ENCODE peak calls at places on chromosomes 4 and X, in four cellular contexts. T is GM23338, H is IMR-90, R is MM.1S. G is an unnamed sample. For H3K36me3, the result is how much of the 10 kb centered on the place peaks cover.

GRCh38 chr4:52870225-52870624 is 8.1 kb downstream of the RASL11B start:
- DNase-seq in H (no peak), R (no peak), T (no peak), G (no peak)

GRCh38 chr4:23884731-23885130 is 5.1 kb downstream of the PPARGC1A start:
- DNase-seq in T (no peak), H (no peak), R (no peak), G (no peak)

GRCh38 chr4:79042079-79042674 is 102.9 kb upstream of the PAQR3 start:
- DNase-seq in H (peak), R (peak), T (peak), G (no peak)

GRCh38 chr4:96355414-96355813 is 515.5 kb downstream of the PDHA2 start:
- DNase-seq in H (no peak), R (no peak), T (no peak), G (no peak)

GRCh38 chrX:14802943-14803710 is 69.7 kb downstream of the FANCB start:
- DNase-seq in H (no peak), R (no peak), T (no peak), G (no peak)

GRCh38 chr4:126850286-126850685 is 782.5 kb upstream of the INTU start:
- DNase-seq in R (no peak), T (no peak), H (peak), G (no peak)

GRCh38 chr4:78937837-78938236 is 1.4 kb downstream of the PAQR3 start:
- DNase-seq in T (no peak), H (peak), R (no peak), G (no peak)

GRCh38 chr4:24965627-24966026 is 52.8 kb upstream of the CCDC149 start:
- DNase-seq in H (no peak), R (no peak), T (peak), G (no peak)

GRCh38 chrX:103215768-103216085 is 819 bp downstream of the BEX4 start:
- DNase-seq in R (no peak), T (no peak), H (no peak), G (no peak)

GRCh38 chrX:96394566-96394965 is 290.1 kb upstream of the DIAPH2 start:
- DNase-seq in R (no peak), H (peak), T (no peak), G (no peak)

GRCh38 chr4:78806943-78807458 is 30.9 kb downstream of the BMP2K start:
- DNase-seq in R (no peak), H (no peak), T (no peak), G (no peak)

DNA sequence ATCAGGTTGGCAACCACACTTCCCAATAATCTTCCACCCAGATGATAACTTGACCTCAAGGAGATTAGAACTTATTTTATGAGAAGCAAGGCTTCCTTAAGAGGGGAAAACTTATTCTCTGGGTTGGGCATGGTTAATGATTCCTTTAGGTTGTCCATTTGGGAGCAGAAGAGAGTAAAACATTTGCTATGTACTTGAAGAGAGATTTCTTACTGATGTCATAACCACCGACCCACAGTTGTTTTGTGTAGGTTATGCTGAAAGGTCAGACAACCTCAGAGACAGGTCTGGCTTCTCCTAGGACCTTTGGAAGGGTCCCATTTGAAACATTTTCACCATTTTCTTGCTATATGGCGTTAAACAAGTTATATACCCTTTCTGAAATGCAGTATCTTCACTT is 56.1 kb downstream of the FAM114A1 start:
- DNase-seq in R (no peak), T (no peak), H (no peak), G (no peak)
- H3K36me3 ChIP-seq in R (under half), T (under half), H (half or more), G (under half)

DNA sequence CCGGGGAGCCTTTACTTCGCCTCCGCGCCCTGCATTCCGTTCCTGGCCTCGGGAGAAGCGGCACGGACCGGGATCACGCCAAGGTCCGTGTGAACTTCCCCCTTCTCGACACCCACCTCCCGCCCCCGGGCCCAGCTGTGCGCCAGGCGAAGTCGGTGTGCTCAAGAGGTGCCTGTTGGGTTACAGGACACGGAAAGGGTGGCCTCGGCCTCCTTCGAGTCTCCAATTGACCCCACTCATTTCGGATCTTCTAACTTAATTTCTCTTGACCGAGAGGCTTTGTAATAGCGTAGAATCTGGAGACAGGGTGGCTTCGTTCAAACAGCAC is 444 bp downstream of the PDHA1 start:
- DNase-seq in R (no peak), H (no peak), T (peak), G (no peak)
- H3K4me3 ChIP-seq in R (peak), H (peak), T (peak), G (peak)

GRCh38 chr4:139815646-139816601 is 150.3 kb downstream of the MGST2 start:
- DNase-seq in T (peak), R (no peak), H (peak), G (peak)
- H3K36me3 ChIP-seq in T (under half), R (under half), H (under half), G (under half)

GRCh38 chr4:163392328-163392727 is 48.6 kb downstream of the NPY5R start:
- DNase-seq in H (no peak), T (no peak), R (no peak), G (no peak)

GRCh38 chr4:163393471-163393870 is 49.8 kb downstream of the NPY5R start:
- DNase-seq in R (no peak), H (no peak), T (no peak), G (no peak)

GRCh38 chr4:163398238-163398637 is 54.5 kb downstream of the NPY5R start:
- DNase-seq in H (no peak), R (no peak), T (no peak), G (no peak)

GRCh38 chr4:163395055-163395454 is 51.4 kb downstream of the NPY5R start:
- DNase-seq in R (no peak), T (no peak), H (peak), G (no peak)

GRCh38 chr4:163395758-163396157 is 52.1 kb downstream of the NPY5R start:
- DNase-seq in R (peak), T (no peak), H (no peak), G (no peak)
- H3K4me3 ChIP-seq in R (peak), T (no peak), H (peak), G (no peak)

DNA sequence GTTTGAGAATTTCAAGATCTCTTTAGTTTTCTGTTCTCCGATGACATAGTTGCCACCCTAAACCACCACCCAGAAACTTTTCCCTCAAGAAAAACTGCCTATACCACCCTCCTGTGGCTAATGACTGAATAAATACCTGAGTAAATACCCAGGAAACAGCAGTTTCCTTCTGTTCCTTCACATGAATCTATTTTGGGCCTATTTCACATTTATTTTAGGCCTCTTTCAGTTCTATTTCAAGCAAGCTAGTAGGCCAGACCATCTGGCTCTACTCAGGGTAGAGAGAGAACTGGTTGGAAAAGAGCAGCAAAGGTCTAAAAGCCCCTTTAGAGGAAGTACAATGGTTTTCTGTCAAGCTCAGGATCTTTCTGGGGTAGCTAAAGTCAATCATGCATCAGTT is 23.4 kb downstream of the ARHGEF9 start:
- DNase-seq in H (no peak), R (peak), T (no peak), G (no peak)
- H3K36me3 ChIP-seq in H (under half), R (under half), T (under half), G (under half)

GRCh38 chrX:1502241-1502640 is 34.7 kb downstream of the P2RY8 start:
- DNase-seq in T (no peak), H (no peak), R (no peak), G (no peak)

GRCh38 chrX:1506916-1507315 is 30.1 kb downstream of the P2RY8 start:
- DNase-seq in H (no peak), R (no peak), T (no peak), G (no peak)

GRCh38 chrX:1496076-1496475 is 40.9 kb downstream of the P2RY8 start:
- DNase-seq in R (no peak), H (no peak), T (no peak), G (no peak)

GRCh38 chrX:1502853-1503252 is 34.1 kb downstream of the P2RY8 start:
- DNase-seq in H (no peak), T (no peak), R (no peak), G (no peak)

DNA sequence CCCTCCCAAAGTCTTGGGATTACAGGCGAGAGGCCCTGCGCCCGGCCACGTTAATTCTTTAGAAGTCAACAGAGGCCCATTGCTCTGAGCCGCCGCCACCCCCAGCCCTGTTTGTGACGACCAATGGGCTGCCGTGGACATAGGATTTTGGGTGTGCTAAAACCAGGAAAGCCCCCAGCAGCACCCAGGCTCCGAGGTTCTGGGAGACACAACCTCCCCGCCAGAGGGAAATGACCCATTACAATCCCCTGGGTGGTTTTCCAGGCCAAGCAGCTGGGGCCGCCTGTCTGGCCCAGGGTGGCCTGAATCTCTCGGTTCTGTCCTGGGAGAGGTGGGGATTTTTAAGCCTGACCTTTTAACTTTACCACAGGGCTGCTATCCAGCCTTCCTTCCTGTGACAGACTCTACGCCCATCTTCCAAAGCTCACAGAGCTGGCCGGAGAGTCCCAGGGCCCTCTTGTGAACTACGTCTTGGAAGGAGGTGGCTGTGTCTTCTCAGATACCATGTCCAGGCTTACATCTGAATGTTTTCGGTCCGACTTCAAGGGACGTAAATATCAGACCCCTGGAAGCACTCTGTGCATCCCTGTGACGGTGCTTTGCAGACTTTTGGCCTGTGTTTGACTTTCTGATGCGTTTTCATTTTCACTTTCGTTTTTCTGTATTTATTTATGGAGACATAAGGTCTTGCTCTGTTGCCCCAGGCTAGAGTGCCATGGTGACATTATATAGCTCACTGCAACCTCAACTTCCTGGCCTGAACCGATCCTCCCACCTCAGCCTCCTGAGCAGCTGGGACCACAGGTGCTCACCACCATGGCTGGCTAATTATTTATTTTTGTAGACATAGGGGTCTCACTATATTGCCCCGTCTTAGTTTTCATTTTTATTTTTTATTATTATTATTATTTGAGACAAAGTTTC is 36.0 kb downstream of the P2RY8 start:
- DNase-seq in H (no peak), R (peak), T (no peak), G (no peak)
- H3K4me3 ChIP-seq in H (no peak), R (peak), T (no peak), G (no peak)

DNA sequence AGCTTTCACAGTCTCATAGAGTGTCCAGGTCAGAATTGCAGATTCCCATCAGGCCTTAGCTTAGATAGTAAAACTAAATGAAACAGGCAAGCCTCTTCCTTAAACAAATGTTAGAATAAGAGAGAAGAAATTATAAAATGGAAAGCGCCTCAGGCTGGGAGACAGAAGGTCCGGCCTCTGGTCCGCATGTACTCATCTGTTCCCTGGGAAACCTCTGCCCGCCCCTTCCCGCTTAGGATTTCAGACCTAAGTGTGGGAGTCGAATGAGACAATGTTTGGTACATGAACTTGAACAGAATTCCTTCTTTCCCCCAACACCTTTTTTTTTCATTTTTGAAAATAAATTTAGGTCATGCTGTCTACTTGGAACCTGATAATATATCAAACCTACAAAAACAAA is 68.4 kb downstream of the PTTG2 start:
- DNase-seq in H (no peak), T (no peak), R (no peak), G (no peak)
- H3K36me3 ChIP-seq in H (under half), T (under half), R (under half), G (under half)

GRCh38 chr4:186501554-186501953 is 53.8 kb downstream of the MTNR1A start:
- DNase-seq in H (no peak), T (no peak), R (no peak), G (no peak)

GRCh38 chr4:186499467-186499866 is 55.9 kb downstream of the MTNR1A start:
- DNase-seq in H (no peak), T (no peak), R (no peak), G (no peak)

GRCh38 chr4:186497043-186497442 is 58.3 kb downstream of the MTNR1A start:
- DNase-seq in R (no peak), T (no peak), H (no peak), G (no peak)

DNA sequence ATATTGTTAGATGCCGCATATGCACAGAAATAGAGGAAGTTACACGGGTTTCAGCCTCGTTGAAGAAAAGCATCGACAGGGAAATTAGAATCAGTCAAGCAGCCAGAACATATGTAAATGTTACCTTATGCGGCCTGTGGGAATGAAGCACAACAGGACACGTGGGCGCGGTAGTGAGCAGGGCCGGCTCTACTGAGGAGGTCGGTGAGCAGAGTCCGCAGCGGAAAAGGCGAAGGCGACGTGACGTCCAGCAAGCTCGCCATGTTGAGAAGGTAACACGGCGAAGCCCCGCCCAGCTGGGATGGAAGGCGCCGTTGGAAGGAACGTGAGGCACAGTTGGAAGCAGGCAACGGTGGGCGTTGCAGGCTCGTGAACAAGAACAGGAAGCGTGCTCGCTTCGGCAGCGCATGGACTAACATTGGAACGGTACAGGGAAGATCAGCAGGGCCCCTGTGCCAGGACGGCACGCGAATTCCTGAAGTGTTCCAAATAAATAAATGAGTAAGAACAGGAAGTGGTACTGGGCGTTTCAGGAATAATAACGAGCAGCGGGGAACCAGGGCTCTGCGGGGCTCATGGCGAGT is 54.6 kb downstream of the MTNR1A start:
- DNase-seq in T (peak), R (no peak), H (peak), G (no peak)
- H3K4me3 ChIP-seq in T (no peak), R (no peak), H (no peak), G (no peak)

GRCh38 chr4:121822047-121822446 is 1.6 kb downstream of the CCNA2 start:
- DNase-seq in R (no peak), T (no peak), H (no peak), G (no peak)

GRCh38 chr4:121824171-121824527 is 466 bp upstream of the CCNA2 start:
- DNase-seq in H (no peak), R (no peak), T (no peak), G (no peak)

GRCh38 chr4:121823505-121824170 is at the start of gene CCNA2:
- DNase-seq in T (peak), R (peak), H (peak), G (peak)

GRCh38 chr4:121824950-121825349 is 1.3 kb upstream of the CCNA2 start:
- DNase-seq in T (no peak), H (no peak), R (no peak), G (no peak)

DNA sequence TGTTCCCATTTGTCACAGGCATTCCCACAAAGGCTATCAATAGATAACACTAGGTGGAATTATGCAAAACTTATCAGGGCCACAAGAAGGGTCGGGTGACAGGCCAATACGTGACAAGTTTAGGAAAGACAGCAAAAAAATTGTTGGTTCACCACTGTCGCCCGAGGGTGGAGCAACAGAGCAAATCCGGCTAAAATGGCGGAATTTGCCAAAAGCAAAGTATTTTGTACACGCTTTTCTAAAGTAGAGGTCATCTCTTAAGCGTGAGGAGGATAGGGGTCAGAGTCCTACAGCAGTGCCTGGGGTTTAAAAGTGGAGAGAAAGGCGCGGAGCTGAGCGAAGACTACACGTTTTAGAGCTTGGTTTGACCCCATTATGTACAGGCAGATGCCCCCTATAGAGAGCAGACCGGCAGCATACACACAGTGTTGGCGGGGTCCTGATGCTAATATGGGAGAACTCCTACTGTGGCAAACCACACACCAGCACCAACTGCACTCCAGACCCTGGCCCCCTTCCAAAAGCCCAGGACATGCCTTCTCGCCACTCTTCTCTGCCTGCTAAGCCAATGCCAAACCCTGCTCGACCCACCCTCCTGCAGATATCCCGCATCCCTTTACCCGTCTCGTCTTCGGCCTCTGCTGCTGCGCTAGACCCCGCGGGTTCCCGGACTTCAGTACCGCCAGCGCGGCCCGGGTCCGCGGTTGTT is 733 bp downstream of the CCNA2 start:
- DNase-seq in T (peak), H (no peak), R (peak), G (peak)
- H3K36me3 ChIP-seq in T (under half), H (under half), R (under half), G (under half)

G was measured in sigmoid colon.